ENCODE peak calls at places on chromosome 15, in nine cellular contexts. One of them, this sample, is unnamed.

GRCh38 chr15:42102646-42103235 is 8.4 kb upstream of the PLA2G4D start:
- DNase-seq in stimulated activated CD4-positive, alpha-beta T cell treated with anti-CD3 and anti-CD28 coated beads, Interleukin-12 subunit alpha, Interleukin-12 subunit beta, amount 100 ng/mL, for 48 hours: no peak
- DNase-seq in substantia nigra: no peak
- DNase-seq in HCT116: no peak
- DNase-seq in H54: peak
- DNase-seq in A172: peak
- DNase-seq in sigmoid colon: no peak
- DNase-seq in activated T-cell treated with anti-CD3 and anti-CD28 coated beads for 1 hour: no peak
- DNase-seq in ELR: peak
- DNase-seq in this sample: no peak

GRCh38 chr15:64857421-64857820 is 15.7 kb downstream of the PLEKHO2 start:
- DNase-seq in stimulated activated CD4-positive, alpha-beta T cell treated with anti-CD3 and anti-CD28 coated beads, Interleukin-12 subunit alpha, Interleukin-12 subunit beta, amount 100 ng/mL, for 48 hours: no peak
- DNase-seq in substantia nigra: no peak
- DNase-seq in HCT116: no peak
- DNase-seq in H54: no peak
- DNase-seq in A172: peak
- DNase-seq in sigmoid colon: no peak
- DNase-seq in activated T-cell treated with anti-CD3 and anti-CD28 coated beads for 1 hour: no peak
- DNase-seq in ELR: peak
- DNase-seq in this sample: peak

GRCh38 chr15:44075535-44075934 is 119.5 kb downstream of the FRMD5 start:
- DNase-seq in stimulated activated CD4-positive, alpha-beta T cell treated with anti-CD3 and anti-CD28 coated beads, Interleukin-12 subunit alpha, Interleukin-12 subunit beta, amount 100 ng/mL, for 48 hours: no peak
- DNase-seq in substantia nigra: no peak
- DNase-seq in HCT116: no peak
- DNase-seq in H54: no peak
- DNase-seq in A172: no peak
- DNase-seq in sigmoid colon: no peak
- DNase-seq in activated T-cell treated with anti-CD3 and anti-CD28 coated beads for 1 hour: no peak
- DNase-seq in ELR: peak
- DNase-seq in this sample: no peak

GRCh38 chr15:70575251-70576227 is 187.8 kb downstream of the UACA start:
- DNase-seq in stimulated activated CD4-positive, alpha-beta T cell treated with anti-CD3 and anti-CD28 coated beads, Interleukin-12 subunit alpha, Interleukin-12 subunit beta, amount 100 ng/mL, for 48 hours: no peak
- DNase-seq in substantia nigra: no peak
- DNase-seq in HCT116: no peak
- DNase-seq in H54: no peak
- DNase-seq in A172: no peak
- DNase-seq in sigmoid colon: no peak
- DNase-seq in activated T-cell treated with anti-CD3 and anti-CD28 coated beads for 1 hour: no peak
- DNase-seq in ELR: no peak
- DNase-seq in this sample: no peak

GRCh38 chr15:77266708-77267387 is 153.1 kb downstream of the PEAK1 start:
- DNase-seq in stimulated activated CD4-positive, alpha-beta T cell treated with anti-CD3 and anti-CD28 coated beads, Interleukin-12 subunit alpha, Interleukin-12 subunit beta, amount 100 ng/mL, for 48 hours: no peak
- DNase-seq in substantia nigra: no peak
- DNase-seq in HCT116: peak
- DNase-seq in H54: peak
- DNase-seq in A172: peak
- DNase-seq in sigmoid colon: no peak
- DNase-seq in activated T-cell treated with anti-CD3 and anti-CD28 coated beads for 1 hour: no peak
- DNase-seq in ELR: peak
- DNase-seq in this sample: no peak

GRCh38 chr15:27273506-27273905 is 302.5 kb downstream of the GABRG3 start:
- DNase-seq in stimulated activated CD4-positive, alpha-beta T cell treated with anti-CD3 and anti-CD28 coated beads, Interleukin-12 subunit alpha, Interleukin-12 subunit beta, amount 100 ng/mL, for 48 hours: no peak
- DNase-seq in substantia nigra: no peak
- DNase-seq in HCT116: no peak
- DNase-seq in H54: no peak
- DNase-seq in A172: no peak
- DNase-seq in sigmoid colon: no peak
- DNase-seq in activated T-cell treated with anti-CD3 and anti-CD28 coated beads for 1 hour: no peak
- DNase-seq in ELR: no peak
- DNase-seq in this sample: no peak

GRCh38 chr15:101329309-101329863 is 34.3 kb upstream of the SNRPA1 start:
- DNase-seq in stimulated activated CD4-positive, alpha-beta T cell treated with anti-CD3 and anti-CD28 coated beads, Interleukin-12 subunit alpha, Interleukin-12 subunit beta, amount 100 ng/mL, for 48 hours: no peak
- DNase-seq in substantia nigra: no peak
- DNase-seq in HCT116: no peak
- DNase-seq in H54: no peak
- DNase-seq in A172: no peak
- DNase-seq in sigmoid colon: no peak
- DNase-seq in activated T-cell treated with anti-CD3 and anti-CD28 coated beads for 1 hour: no peak
- DNase-seq in ELR: no peak
- DNase-seq in this sample: no peak

GRCh38 chr15:81540909-81541308 is 166.9 kb upstream of the TMC3 start:
- DNase-seq in stimulated activated CD4-positive, alpha-beta T cell treated with anti-CD3 and anti-CD28 coated beads, Interleukin-12 subunit alpha, Interleukin-12 subunit beta, amount 100 ng/mL, for 48 hours: no peak
- DNase-seq in substantia nigra: no peak
- DNase-seq in HCT116: no peak
- DNase-seq in H54: no peak
- DNase-seq in A172: no peak
- DNase-seq in sigmoid colon: no peak
- DNase-seq in activated T-cell treated with anti-CD3 and anti-CD28 coated beads for 1 hour: no peak
- DNase-seq in ELR: no peak
- DNase-seq in this sample: no peak

GRCh38 chr15:79172032-79172481 is 81.5 kb upstream of the RASGRF1 start:
- DNase-seq in stimulated activated CD4-positive, alpha-beta T cell treated with anti-CD3 and anti-CD28 coated beads, Interleukin-12 subunit alpha, Interleukin-12 subunit beta, amount 100 ng/mL, for 48 hours: no peak
- DNase-seq in substantia nigra: no peak
- DNase-seq in HCT116: no peak
- DNase-seq in H54: no peak
- DNase-seq in A172: no peak
- DNase-seq in sigmoid colon: no peak
- DNase-seq in activated T-cell treated with anti-CD3 and anti-CD28 coated beads for 1 hour: no peak
- DNase-seq in ELR: peak
- DNase-seq in this sample: no peak

GRCh38 chr15:26773485-26773877 is 615 bp upstream of the GABRB3 start:
- DNase-seq in stimulated activated CD4-positive, alpha-beta T cell treated with anti-CD3 and anti-CD28 coated beads, Interleukin-12 subunit alpha, Interleukin-12 subunit beta, amount 100 ng/mL, for 48 hours: no peak
- DNase-seq in substantia nigra: no peak
- DNase-seq in HCT116: no peak
- DNase-seq in H54: no peak
- DNase-seq in A172: no peak
- DNase-seq in sigmoid colon: no peak
- DNase-seq in activated T-cell treated with anti-CD3 and anti-CD28 coated beads for 1 hour: no peak
- DNase-seq in ELR: no peak
- DNase-seq in this sample: no peak

GRCh38 chr15:90603893-90604292 is 74.2 kb downstream of the CRTC3 start:
- DNase-seq in stimulated activated CD4-positive, alpha-beta T cell treated with anti-CD3 and anti-CD28 coated beads, Interleukin-12 subunit alpha, Interleukin-12 subunit beta, amount 100 ng/mL, for 48 hours: peak
- DNase-seq in substantia nigra: no peak
- DNase-seq in HCT116: no peak
- DNase-seq in H54: no peak
- DNase-seq in A172: peak
- DNase-seq in sigmoid colon: no peak
- DNase-seq in activated T-cell treated with anti-CD3 and anti-CD28 coated beads for 1 hour: peak
- DNase-seq in ELR: peak
- DNase-seq in this sample: peak

This sample was measured in HL-60.